ENCODE peak calls at places on chromosome 19, in six cellular contexts. One of them, this sample, is unnamed.

GRCh38 chr19:16435999-16436650 is 35.6 kb downstream of the EPS15L1 start:
- DNase-seq in H1: no peak
- DNase-seq in HCT116: no peak
- DNase-seq in GM12878: no peak
- DNase-seq in HepG2: no peak
- DNase-seq in K562: no peak
- DNase-seq in this sample: no peak

GRCh38 chr19:510606-511100 is 3.4 kb downstream of the TPGS1 start:
- DNase-seq in HCT116: peak
- DNase-seq in H1: peak
- DNase-seq in GM12878: peak
- DNase-seq in HepG2: peak
- DNase-seq in K562: peak
- DNase-seq in this sample: peak

GRCh38 chr19:3785464-3785937 is 680 bp downstream of the MATK start:
- DNase-seq in HepG2: no peak
- DNase-seq in GM12878: no peak
- DNase-seq in H1: no peak
- DNase-seq in K562: peak
- DNase-seq in HCT116: no peak
- DNase-seq in this sample: no peak

GRCh38 chr19:57566396-57567256 is 7.0 kb upstream of the ZNF550 start:
- DNase-seq in K562: no peak
- DNase-seq in HepG2: no peak
- DNase-seq in HCT116: peak
- DNase-seq in H1: no peak
- DNase-seq in GM12878: no peak
- DNase-seq in this sample: no peak

GRCh38 chr19:40229484-40229883 is 3.0 kb upstream of the CCNP start:
- DNase-seq in HCT116: no peak
- DNase-seq in K562: no peak
- DNase-seq in H1: no peak
- DNase-seq in GM12878: no peak
- DNase-seq in HepG2: no peak
- DNase-seq in this sample: no peak

GRCh38 chr19:19257836-19258588 is 15.1 kb downstream of the TM6SF2 start:
- DNase-seq in HepG2: no peak
- DNase-seq in H1: no peak
- DNase-seq in K562: no peak
- DNase-seq in HCT116: no peak
- DNase-seq in GM12878: no peak
- DNase-seq in this sample: no peak

GRCh38 chr19:28575816-28576215 is 637.1 kb downstream of the UQCRFS1 start:
- DNase-seq in HCT116: no peak
- DNase-seq in H1: no peak
- DNase-seq in GM12878: no peak
- DNase-seq in HepG2: no peak
- DNase-seq in K562: no peak
- DNase-seq in this sample: no peak

GRCh38 chr19:38713227-38713649 is 31.0 kb downstream of the CAPN12 start:
- DNase-seq in GM12878: no peak
- DNase-seq in K562: no peak
- DNase-seq in HCT116: no peak
- DNase-seq in H1: no peak
- DNase-seq in HepG2: no peak
- DNase-seq in this sample: no peak

GRCh38 chr19:17860331-17860992 is 752 bp downstream of the RPL18A start:
- DNase-seq in H1: no peak
- DNase-seq in HCT116: no peak
- DNase-seq in K562: peak
- DNase-seq in HepG2: no peak
- DNase-seq in GM12878: no peak
- DNase-seq in this sample: no peak

GRCh38 chr19:16295071-16295470 is 29.6 kb upstream of the KLF2 start:
- DNase-seq in H1: no peak
- DNase-seq in HCT116: no peak
- DNase-seq in GM12878: no peak
- DNase-seq in K562: no peak
- DNase-seq in HepG2: no peak
- DNase-seq in this sample: no peak

GRCh38 chr19:50414850-50415660 is 3.7 kb upstream of the SPIB start:
- DNase-seq in GM12878: no peak
- DNase-seq in K562: peak
- DNase-seq in HepG2: peak
- DNase-seq in HCT116: peak
- DNase-seq in H1: peak
- DNase-seq in this sample: peak

GRCh38 chr19:3413796-3414327 is 47.5 kb downstream of the NFIC start:
- DNase-seq in H1: no peak
- DNase-seq in HCT116: no peak
- DNase-seq in HepG2: peak
- DNase-seq in K562: no peak
- DNase-seq in GM12878: no peak
- DNase-seq in this sample: no peak

GRCh38 chr19:18202759-18203407 is 959 bp downstream of the RAB3A start:
- DNase-seq in GM12878: no peak
- DNase-seq in HCT116: no peak
- DNase-seq in H1: no peak
- DNase-seq in HepG2: no peak
- DNase-seq in K562: peak
- DNase-seq in this sample: peak

GRCh38 chr19:55777528-55777927 is 8.6 kb downstream of the RFPL4AL1 start:
- DNase-seq in H1: no peak
- DNase-seq in K562: peak
- DNase-seq in HepG2: no peak
- DNase-seq in HCT116: peak
- DNase-seq in GM12878: no peak
- DNase-seq in this sample: peak

GRCh38 chr19:40512473-40513344 is 45.9 kb downstream of the SPTBN4 start:
- DNase-seq in HepG2: no peak
- DNase-seq in H1: no peak
- DNase-seq in GM12878: no peak
- DNase-seq in HCT116: no peak
- DNase-seq in K562: no peak
- DNase-seq in this sample: peak

GRCh38 chr19:48498922-48499321 is 12.7 kb downstream of the LMTK3 start:
- DNase-seq in K562: no peak
- DNase-seq in GM12878: no peak
- DNase-seq in H1: no peak
- DNase-seq in HCT116: no peak
- DNase-seq in HepG2: no peak
- DNase-seq in this sample: no peak

GRCh38 chr19:10848208-10848843 is at the start of gene C19orf38:
- DNase-seq in GM12878: no peak
- DNase-seq in HCT116: no peak
- DNase-seq in HepG2: no peak
- DNase-seq in K562: peak
- DNase-seq in H1: no peak
- DNase-seq in this sample: no peak

GRCh38 chr19:41399091-41399490 is 1.5 kb downstream of the BCKDHA start:
- DNase-seq in H1: no peak
- DNase-seq in HCT116: no peak
- DNase-seq in K562: no peak
- DNase-seq in HepG2: no peak
- DNase-seq in GM12878: no peak
- DNase-seq in this sample: no peak

GRCh38 chr19:19550454-19550842 is 12.4 kb downstream of the CILP2 start:
- DNase-seq in H1: no peak
- DNase-seq in GM12878: no peak
- DNase-seq in K562: no peak
- DNase-seq in HepG2: no peak
- DNase-seq in HCT116: no peak
- DNase-seq in this sample: no peak

GRCh38 chr19:31297991-31298390 is 51.2 kb downstream of the TSHZ3 start:
- DNase-seq in HepG2: no peak
- DNase-seq in HCT116: no peak
- DNase-seq in GM12878: no peak
- DNase-seq in K562: no peak
- DNase-seq in H1: no peak
- DNase-seq in this sample: no peak

GRCh38 chr19:10343495-10343894 is 4.1 kb upstream of the ICAM3 start:
- DNase-seq in GM12878: no peak
- DNase-seq in HCT116: no peak
- DNase-seq in K562: no peak
- DNase-seq in HepG2: no peak
- DNase-seq in H1: no peak
- DNase-seq in this sample: no peak

GRCh38 chr19:18278521-18279265 is 2.7 kb downstream of the JUND start:
- DNase-seq in GM12878: no peak
- DNase-seq in HepG2: no peak
- DNase-seq in H1: no peak
- DNase-seq in HCT116: no peak
- DNase-seq in K562: no peak
- DNase-seq in this sample: no peak

GRCh38 chr19:55094456-55095259 is 19.0 kb downstream of the EPS8L1 start:
- DNase-seq in HCT116: no peak
- DNase-seq in GM12878: no peak
- DNase-seq in HepG2: no peak
- DNase-seq in K562: no peak
- DNase-seq in H1: no peak
- DNase-seq in this sample: peak

GRCh38 chr19:44794610-44795009 is 14.3 kb upstream of the BCAM start:
- DNase-seq in K562: no peak
- DNase-seq in H1: no peak
- DNase-seq in HCT116: no peak
- DNase-seq in GM12878: no peak
- DNase-seq in HepG2: no peak
- DNase-seq in this sample: no peak

GRCh38 chr19:50461066-50461875 is 15.0 kb upstream of the EMC10 start:
- DNase-seq in GM12878: peak
- DNase-seq in H1: no peak
- DNase-seq in K562: peak
- DNase-seq in HCT116: peak
- DNase-seq in HepG2: peak
- DNase-seq in this sample: peak

GRCh38 chr19:1026189-1027019 is at the start of gene CNN2:
- DNase-seq in HepG2: peak
- DNase-seq in K562: peak
- DNase-seq in HCT116: no peak
- DNase-seq in GM12878: no peak
- DNase-seq in H1: no peak
- DNase-seq in this sample: peak

GRCh38 chr19:35352177-35352447 is 4.4 kb downstream of the FFAR1 start:
- DNase-seq in HepG2: no peak
- DNase-seq in K562: no peak
- DNase-seq in HCT116: no peak
- DNase-seq in H1: no peak
- DNase-seq in GM12878: no peak
- DNase-seq in this sample: no peak
- TF ChIP-seq ATF3 in HepG2: no peak
- TF ChIP-seq ATF3 in K562: no peak
- TF ChIP-seq ATF3 in HCT116: no peak
- TF ChIP-seq ATF3 in H1: no peak
- TF ChIP-seq ATF3 in GM12878: no peak
- TF ChIP-seq ATF3 in this sample: no peak

DNA sequence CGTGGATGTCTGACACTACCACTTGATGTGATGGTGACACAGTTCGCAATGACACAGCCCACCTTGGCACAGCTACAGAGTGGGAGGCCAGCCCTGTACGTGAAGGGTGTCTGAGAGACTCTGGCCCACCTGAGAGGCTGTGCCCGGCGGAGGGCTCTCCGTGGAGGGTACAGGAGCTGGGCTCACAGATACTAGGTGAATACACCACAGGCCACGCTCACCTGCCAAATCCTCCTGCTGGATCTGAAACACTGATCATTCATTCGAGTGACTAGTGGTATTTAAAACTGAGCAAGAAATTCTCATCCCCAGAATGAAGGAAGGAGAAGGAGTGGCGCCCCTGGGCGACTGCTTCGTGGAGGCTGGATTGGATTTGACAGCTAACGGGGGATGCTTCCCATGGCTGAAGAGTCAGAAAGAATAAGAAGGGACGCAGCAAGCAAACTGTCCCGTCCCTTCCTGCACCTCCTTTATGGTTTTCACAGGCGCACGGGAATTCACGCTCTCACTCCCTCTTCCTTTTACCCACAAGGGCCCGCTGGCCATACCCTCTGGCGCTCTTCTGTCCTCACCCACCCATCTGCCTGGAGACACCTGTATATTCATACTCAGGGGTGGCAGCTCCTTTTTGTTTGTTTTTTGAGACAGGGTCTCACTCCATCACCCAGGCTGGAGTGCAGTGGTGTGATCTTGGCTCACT is 25.0 kb downstream of the CEBPG start:
- DNase-seq in GM12878: no peak
- DNase-seq in H1: no peak
- DNase-seq in K562: no peak
- DNase-seq in HCT116: no peak
- DNase-seq in HepG2: no peak
- DNase-seq in this sample: no peak
- TF ChIP-seq ATF3 in GM12878: no peak
- TF ChIP-seq ATF3 in H1: no peak
- TF ChIP-seq ATF3 in K562: no peak
- TF ChIP-seq ATF3 in HCT116: no peak
- TF ChIP-seq ATF3 in HepG2: no peak
- TF ChIP-seq ATF3 in this sample: no peak

DNA sequence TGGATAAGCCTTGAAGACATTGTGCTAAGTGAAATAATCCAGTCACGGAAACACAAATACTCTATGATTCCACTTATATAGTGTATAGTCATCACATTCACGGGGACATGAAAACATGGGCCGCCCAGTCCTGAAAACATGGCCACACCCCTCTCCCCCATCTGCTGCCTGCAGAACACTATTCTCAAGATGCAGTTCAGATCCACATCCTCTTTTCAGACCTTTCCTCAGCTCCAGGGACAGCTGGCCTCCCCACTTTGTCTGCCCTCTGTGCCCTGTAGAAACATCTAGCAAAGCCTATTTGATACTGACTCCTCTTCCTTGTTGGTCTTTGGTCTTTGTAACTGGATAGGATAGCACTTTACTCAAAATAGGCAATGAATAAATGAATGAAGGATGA is 8.3 kb downstream of the RFX2 start:
- DNase-seq in HCT116: no peak
- DNase-seq in HepG2: no peak
- DNase-seq in K562: no peak
- DNase-seq in GM12878: no peak
- DNase-seq in H1: no peak
- DNase-seq in this sample: no peak
- TF ChIP-seq ATF3 in HCT116: no peak
- TF ChIP-seq ATF3 in HepG2: no peak
- TF ChIP-seq ATF3 in K562: no peak
- TF ChIP-seq ATF3 in GM12878: no peak
- TF ChIP-seq ATF3 in H1: no peak
- TF ChIP-seq ATF3 in this sample: no peak

DNA sequence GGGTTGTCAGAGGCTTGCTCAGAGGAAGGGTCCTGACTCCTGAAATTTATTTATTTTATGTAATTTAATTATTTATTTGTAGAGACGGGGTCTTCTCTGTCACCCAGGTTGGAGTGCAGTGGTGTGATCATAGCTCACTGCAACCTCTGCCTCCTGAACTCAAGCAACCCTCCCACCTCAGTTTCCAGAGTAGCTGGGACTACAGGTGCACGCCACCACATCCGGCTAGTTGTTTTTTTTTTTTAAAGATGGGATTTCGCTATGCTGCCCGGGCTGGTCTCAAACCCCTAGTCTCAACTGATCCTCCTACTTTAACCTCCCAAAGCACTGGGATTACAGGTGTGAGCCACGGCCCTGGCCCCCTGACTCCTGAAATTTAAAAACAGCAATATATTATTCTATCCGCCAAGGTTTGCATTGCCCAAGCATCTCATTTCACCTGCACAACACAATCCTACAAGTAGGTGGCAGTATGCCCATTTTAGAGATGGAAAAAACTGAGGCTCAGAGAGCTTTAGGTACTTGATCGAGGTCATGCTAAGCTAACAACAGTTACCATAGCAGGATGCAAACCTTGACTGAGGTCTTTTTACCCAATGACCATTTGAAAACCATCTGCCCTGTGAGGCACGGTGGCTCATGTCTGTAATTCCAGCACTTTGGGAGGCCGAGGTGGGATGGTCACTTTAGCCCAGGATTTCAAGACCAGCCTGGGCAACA is 18.1 kb downstream of the ARHGEF18 start:
- DNase-seq in H1: no peak
- DNase-seq in HCT116: peak
- DNase-seq in GM12878: no peak
- DNase-seq in HepG2: peak
- DNase-seq in K562: peak
- DNase-seq in this sample: no peak
- TF ChIP-seq ATF3 in H1: no peak
- TF ChIP-seq ATF3 in HCT116: no peak
- TF ChIP-seq ATF3 in GM12878: no peak
- TF ChIP-seq ATF3 in HepG2: no peak
- TF ChIP-seq ATF3 in K562: no peak
- TF ChIP-seq ATF3 in this sample: no peak